ENCODE peak calls at places on chromosomes 4 and X, in four cellular contexts. X is dorsolateral prefrontal cortex, Y is Calu3, P is fibroblast of lung. Z is an unnamed sample.

GRCh38 chr4:57291911-57292310 is 181.7 kb upstream of the IGFBP7 start:
- DNase-seq in P (peak; percentile 75), Y (no peak), X (no peak), Z (no peak)

GRCh38 chr4:76199664-76200211 is 13.9 kb downstream of the SCARB2 start:
- DNase-seq in P (peak; percentile 54), X (peak; percentile 73), Y (no peak), Z (no peak)

GRCh38 chrX:15816886-15817285 is 26.6 kb downstream of the ZRSR2 start:
- DNase-seq in P (peak; percentile 48), X (no peak), Y (no peak), Z (no peak)

GRCh38 chrX:20361890-20362262 is 95.2 kb upstream of the RPS6KA3 start:
- DNase-seq in Y (peak; percentile 24), X (no peak), P (peak; percentile 85), Z (peak; percentile 19)

GRCh38 chr4:128776794-128777216 is 32.7 kb upstream of the JADE1 start:
- DNase-seq in P (peak; percentile 98), Y (peak; percentile 36), X (no peak), Z (peak; percentile 98)

GRCh38 chrX:72123471-72124185 is 8.1 kb downstream of the RTL5 start:
- DNase-seq in Y (no peak), X (peak; percentile 46), P (peak; percentile 47), Z (no peak)

GRCh38 chr4:7382634-7383014 is 52.1 kb downstream of the PSAPL1 start:
- DNase-seq in X (peak; percentile 10), P (no peak), Y (no peak), Z (no peak)

GRCh38 chr4:29948858-29949257 is 771.3 kb upstream of the PCDH7 start:
- DNase-seq in X (no peak), Y (no peak), P (no peak), Z (no peak)

GRCh38 chrX:54352677-54353076 is 5.2 kb downstream of the WNK3 start:
- DNase-seq in P (no peak), Y (no peak), X (no peak), Z (no peak)